ENCODE peak calls at places on chromosome 5, in five cellular contexts. Q is mucosa of descending colon, C is H9, F is aorta, P is left ventricle myocardium inferior. J is an unnamed sample.

GRCh38 chr5:68484307-68485068 is 268.9 kb downstream of the PIK3R1 start:
- DNase-seq in P (no peak), Q (no peak), C (no peak), F (no peak), J (no peak)

GRCh38 chr5:54580997-54581741 is 63.6 kb downstream of the SNX18 start:
- DNase-seq in Q (no peak), C (no peak), F (no peak), P (no peak), J (no peak)

GRCh38 chr5:87141544-87141943 is 126.1 kb upstream of the RASA1 start:
- DNase-seq in C (no peak), Q (no peak), P (no peak), F (no peak), J (no peak)

GRCh38 chr5:54013556-54014157 is 296.7 kb downstream of the ARL15 start:
- DNase-seq in C (no peak), P (no peak), Q (no peak), F (no peak), J (no peak)

GRCh38 chr5:174412941-174413340 is 311.4 kb upstream of the MSX2 start:
- DNase-seq in Q (no peak), C (no peak), F (no peak), P (no peak), J (no peak)

GRCh38 chr5:73183491-73183891 is 10.5 kb downstream of the TMEM174 start:
- DNase-seq in C (no peak), P (no peak), F (no peak), Q (peak; percentile 63), J (no peak)

GRCh38 chr5:56126487-56127179 is 106.5 kb downstream of the ANKRD55 start:
- DNase-seq in Q (no peak), F (no peak), C (no peak), P (no peak), J (no peak)

GRCh38 chr5:9724707-9725106 is 94.6 kb upstream of the TAS2R1 start:
- DNase-seq in C (no peak), F (no peak), P (no peak), Q (no peak), J (no peak)

GRCh38 chr5:154519375-154519774 is 41.3 kb upstream of the HAND1 start:
- DNase-seq in F (no peak), Q (no peak), P (no peak), C (no peak), J (peak; percentile 66)

GRCh38 chr5:43304520-43304919 is 8.7 kb downstream of the HMGCS1 start:
- DNase-seq in C (no peak), Q (no peak), F (no peak), P (no peak), J (no peak)
- H3K4me1 ChIP-seq in C (peaks cover 5% of the 10 kb centered on the region), Q (peaks cover 3% of the 10 kb centered on the region), F (no peaks in the 10 kb centered on the region), P (peaks cover 48% of the 10 kb centered on the region), J (peaks cover 2% of the 10 kb centered on the region)

GRCh38 chr5:148806520-148806931 is 19.9 kb upstream of the ADRB2 start:
- DNase-seq in P (no peak), F (no peak), C (no peak), Q (no peak), J (no peak)
- H3K4me1 ChIP-seq in P (peaks cover 52% of the 10 kb centered on the region), F (peaks cover 1% of the 10 kb centered on the region), C (no peaks in the 10 kb centered on the region), Q (peaks cover 10% of the 10 kb centered on the region), J (no peaks in the 10 kb centered on the region)

DNA sequence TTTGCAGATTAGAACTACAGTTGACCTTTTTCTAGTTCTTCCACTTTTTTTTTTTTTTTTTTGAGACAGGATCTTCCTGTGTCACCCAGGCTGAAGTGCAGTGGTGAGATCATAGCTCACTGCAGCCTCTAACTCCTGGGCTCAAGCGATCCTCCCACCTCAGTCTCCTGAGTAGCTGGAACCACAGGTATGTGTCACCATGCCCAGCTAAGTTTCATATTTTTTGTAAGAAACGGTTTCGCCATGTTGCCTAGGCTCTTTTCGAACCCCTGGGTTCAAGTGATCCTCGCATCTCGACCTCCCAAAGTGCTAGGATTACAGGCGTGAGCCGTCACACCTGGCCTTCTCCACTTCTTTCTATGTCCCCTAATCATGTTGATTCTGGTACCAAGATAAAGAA is 39.7 kb upstream of the TNFAIP8 start:
- DNase-seq in P (no peak), C (no peak), Q (no peak), F (no peak), J (no peak)
- H3K4me1 ChIP-seq in P (no peaks in the 10 kb centered on the region), C (no peaks in the 10 kb centered on the region), Q (peaks cover 3% of the 10 kb centered on the region), F (peaks cover 3% of the 10 kb centered on the region), J (no peaks in the 10 kb centered on the region)

DNA sequence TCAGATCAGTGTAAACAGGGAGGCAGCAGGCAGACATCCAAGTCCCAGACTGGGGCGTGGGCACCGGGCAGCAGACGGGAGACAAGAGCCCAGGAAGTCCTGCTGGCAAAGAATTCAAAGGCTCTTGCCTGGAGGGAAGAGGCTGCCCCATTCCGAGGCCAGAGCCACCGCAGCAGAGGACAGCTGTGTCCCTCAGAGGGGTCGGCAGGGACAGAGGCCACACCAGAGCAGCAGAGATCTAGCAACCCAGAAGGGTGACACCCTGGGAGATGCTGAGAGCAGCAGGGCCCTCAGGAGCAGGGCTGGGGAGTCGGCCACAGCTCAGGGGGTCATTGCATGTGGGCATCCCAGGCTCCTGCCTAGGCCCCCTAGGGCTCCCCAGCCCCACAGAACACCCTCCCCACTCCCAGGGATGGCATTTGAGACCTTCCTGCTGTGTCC is 29.1 kb downstream of the ADAMTS2 start:
- DNase-seq in C (no peak), Q (peak; percentile 28), P (peak; percentile 13), F (peak; percentile 61), J (peak; percentile 55)
- H3K4me1 ChIP-seq in C (no peaks in the 10 kb centered on the region), Q (no peaks in the 10 kb centered on the region), P (peaks cover 20% of the 10 kb centered on the region), F (no peaks in the 10 kb centered on the region), J (peaks cover 2% of the 10 kb centered on the region)

GRCh38 chr5:117691364-117691763 is 1116.7 kb upstream of the SEMA6A start:
- DNase-seq in Q (no peak), P (no peak), C (no peak), F (no peak), J (no peak)
- H3K4me1 ChIP-seq in Q (no peaks in the 10 kb centered on the region), P (no peaks in the 10 kb centered on the region), C (no peaks in the 10 kb centered on the region), F (no peaks in the 10 kb centered on the region), J (no peaks in the 10 kb centered on the region)

GRCh38 chr5:59037453-59038168 is 454.7 kb downstream of the RAB3C start:
- DNase-seq in C (no peak), P (no peak), Q (no peak), F (no peak), J (no peak)
- H3K4me1 ChIP-seq in C (peaks cover 4% of the 10 kb centered on the region), P (peaks cover 95% of the 10 kb centered on the region), Q (peaks cover 17% of the 10 kb centered on the region), F (no peaks in the 10 kb centered on the region), J (no peaks in the 10 kb centered on the region)

DNA sequence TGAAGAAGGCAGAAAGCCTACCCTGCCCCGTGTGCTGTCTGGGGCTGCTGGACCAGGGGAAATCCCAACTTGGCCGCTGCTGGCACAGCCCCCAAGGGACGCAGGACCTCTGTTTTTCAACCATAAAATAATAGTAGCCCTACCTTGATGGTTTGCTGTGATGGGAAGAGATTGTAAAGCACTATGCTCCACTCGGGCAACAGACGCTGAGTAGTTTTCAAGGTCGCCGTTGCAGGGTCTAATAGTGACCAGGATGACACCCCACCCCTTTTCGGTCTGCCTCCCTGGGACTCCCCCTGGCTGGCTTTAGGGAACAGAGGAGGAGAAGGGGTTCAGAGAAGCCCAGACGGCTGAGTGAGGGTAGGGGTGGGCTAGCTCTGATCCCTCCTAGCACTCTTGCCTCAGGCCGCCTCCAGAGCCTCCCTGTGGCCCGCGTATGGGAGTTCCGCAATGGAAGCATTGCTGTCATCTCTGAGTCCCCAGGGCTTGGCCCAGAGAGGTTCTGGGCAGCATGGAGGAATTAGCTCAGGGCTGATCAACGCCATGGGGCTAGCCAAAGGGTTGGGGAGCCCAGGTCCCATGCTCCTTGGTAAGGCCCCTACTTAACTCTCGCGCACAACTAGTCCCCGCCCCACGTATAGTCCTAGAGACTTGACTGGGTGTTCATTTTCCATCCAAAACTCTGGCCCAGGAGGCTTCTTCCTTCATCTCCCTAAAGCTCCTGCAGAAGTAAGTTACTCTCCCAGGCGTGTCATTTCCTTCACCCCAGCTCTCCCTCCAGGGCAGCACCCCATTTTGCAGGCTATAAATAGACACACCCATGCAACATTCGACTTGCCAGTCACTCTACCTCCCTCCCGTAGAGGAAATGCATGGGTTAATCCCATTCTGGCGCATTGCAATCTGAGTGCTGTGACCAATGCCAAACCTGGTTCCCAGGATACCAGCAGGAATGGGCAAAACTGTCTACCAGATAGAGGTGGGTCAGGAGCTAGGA is 1.1 kb upstream of the IRF1 start:
- DNase-seq in C (peak; percentile 54), P (no peak), Q (peak; percentile 73), F (no peak), J (no peak)
- H3K4me1 ChIP-seq in C (no peaks in the 10 kb centered on the region), P (peaks cover 80% of the 10 kb centered on the region), Q (peaks cover 44% of the 10 kb centered on the region), F (no peaks in the 10 kb centered on the region), J (peaks cover 43% of the 10 kb centered on the region)

GRCh38 chr5:177353093-177353492 is 1.6 kb upstream of the LMAN2 start:
- DNase-seq in C (no peak), Q (no peak), P (no peak), F (no peak), J (no peak)

GRCh38 chr5:177354256-177354655 is 2.8 kb upstream of the LMAN2 start:
- DNase-seq in F (no peak), C (no peak), P (no peak), Q (no peak), J (no peak)

GRCh38 chr5:177355162-177355867 is 2.4 kb upstream of the RGS14 start:
- DNase-seq in P (no peak), C (no peak), F (no peak), Q (no peak), J (peak; percentile 13)

GRCh38 chr5:177355868-177356168 is 1.9 kb upstream of the RGS14 start:
- DNase-seq in Q (no peak), P (no peak), C (no peak), F (no peak), J (peak; percentile 2)

DNA sequence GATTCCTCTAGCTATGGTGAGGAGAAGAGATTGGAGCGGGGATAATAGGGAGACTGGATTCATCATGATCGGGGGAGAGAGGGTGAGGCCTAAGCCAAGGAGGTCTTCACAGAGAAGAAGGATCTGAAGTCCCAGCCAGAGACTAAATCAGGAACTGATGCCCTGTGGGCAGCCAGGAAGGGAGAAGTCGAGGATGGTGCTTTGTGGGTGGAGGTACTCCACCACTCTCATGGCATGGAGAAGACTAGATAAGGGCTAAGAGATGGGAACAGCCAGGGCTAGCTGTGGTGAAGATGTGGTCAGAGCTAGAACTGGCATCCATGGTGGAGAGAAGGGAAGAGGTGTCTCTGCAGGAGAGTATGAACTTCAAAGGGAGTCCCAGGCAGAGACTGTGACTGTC is 3.0 kb upstream of the RGS14 start:
- DNase-seq in P (no peak), F (no peak), Q (no peak), C (no peak), J (peak; percentile 7)
- H3K4me1 ChIP-seq in P (peaks cover 43% of the 10 kb centered on the region), F (peaks cover 3% of the 10 kb centered on the region), Q (peaks cover 35% of the 10 kb centered on the region), C (peaks cover 3% of the 10 kb centered on the region), J (peaks cover 27% of the 10 kb centered on the region)

GRCh38 chr5:157460921-157461792 is 1.1 kb downstream of the NIPAL4 start:
- DNase-seq in Q (no peak), C (no peak), P (no peak), F (peak; percentile 58), J (no peak)
- H3K4me1 ChIP-seq in Q (no peaks in the 10 kb centered on the region), C (peaks cover 5% of the 10 kb centered on the region), P (peaks cover 11% of the 10 kb centered on the region), F (no peaks in the 10 kb centered on the region), J (no peaks in the 10 kb centered on the region)